ENCODE peak calls at places on chromosomes 12 and 14, in four cellular contexts. K is HEK293T, V is sigmoid colon, X is ELR. D is an unnamed sample.

GRCh38 chr14:73264080-73264895 is 27.0 kb downstream of the PAPLN start:
- DNase-seq in K (no peak), V (no peak), X (no peak), D (no peak)

GRCh38 chr12:8108808-8109398 is 14.5 kb upstream of the CLEC4A start:
- DNase-seq in K (peak; percentile 66), V (peak; percentile 75), X (peak; percentile 80), D (peak; percentile 82)

GRCh38 chr14:74577247-74577947 is 34.6 kb downstream of the LTBP2 start:
- DNase-seq in K (no peak), V (peak; percentile 84), X (no peak), D (no peak)

GRCh38 chr14:105491366-105492006 is 440 bp downstream of the TEDC1 start:
- DNase-seq in K (peak; percentile 95), V (peak; percentile 83), X (peak; percentile 80), D (peak; percentile 90)

GRCh38 chr14:39264558-39264957 is 30.8 kb downstream of the MIA2 start:
- DNase-seq in K (no peak), V (no peak), X (no peak), D (no peak)

GRCh38 chr12:65608319-65608916 is 215.9 kb upstream of the HMGA2 start:
- DNase-seq in K (no peak), V (no peak), X (peak; percentile 84), D (no peak)

GRCh38 chr12:57611116-57611809 is at the start of gene ARHGEF25:
- DNase-seq in K (peak; percentile 91), V (peak; percentile 93), X (peak; percentile 71), D (peak; percentile 83)

GRCh38 chr12:124646385-124647230 is 79.2 kb upstream of the NCOR2 start:
- DNase-seq in K (no peak), V (no peak), X (no peak), D (no peak)

GRCh38 chr12:52254180-52254964 is 20.1 kb upstream of the KRT86 start:
- DNase-seq in K (no peak), V (peak; percentile 26), X (no peak), D (no peak)

GRCh38 chr12:45223868-45224267 is 8.0 kb downstream of the ANO6 start:
- DNase-seq in K (no peak), V (no peak), X (no peak), D (no peak)

GRCh38 chr12:92505373-92506340 is 197.1 kb upstream of the PLEKHG7 start:
- DNase-seq in K (no peak), V (peak; percentile 89), X (no peak), D (peak; percentile 67)

GRCh38 chr14:99158150-99158549 is 113.8 kb downstream of the BCL11B start:
- DNase-seq in K (no peak), V (peak; percentile 10), X (no peak), D (no peak)

GRCh38 chr12:12717586-12718381 is 616 bp downstream of the CDKN1B start:
- DNase-seq in K (no peak), V (peak; percentile 76), X (peak; percentile 53), D (peak; percentile 62)

GRCh38 chr12:130953783-130954543 is at the start of gene ADGRD1:
- DNase-seq in K (no peak), V (peak; percentile 93), X (no peak), D (peak; percentile 59)

GRCh38 chr12:50257226-50258166 is 25.8 kb downstream of the LIMA1 start:
- DNase-seq in K (no peak), V (no peak), X (peak; percentile 75), D (no peak)

GRCh38 chr12:76866726-76867125 is 12.1 kb downstream of the CSRP2 start:
- DNase-seq in K (no peak), V (no peak), X (no peak), D (peak; percentile 36)

GRCh38 chr12:12521923-12522322 is 40.7 kb downstream of the DUSP16 start:
- DNase-seq in K (no peak), V (no peak), X (no peak), D (no peak)

GRCh38 chr12:104415308-104415980 is 41.3 kb upstream of the CHST11 start:
- DNase-seq in K (no peak), V (no peak), X (no peak), D (no peak)

GRCh38 chr14:65492277-65492676 is 79.7 kb downstream of the FUT8 start:
- DNase-seq in K (no peak), V (no peak), X (no peak), D (no peak)

GRCh38 chr12:88308825-88309224 is 166.7 kb downstream of the TMTC3 start:
- DNase-seq in K (no peak), V (no peak), X (peak; percentile 97), D (no peak)

GRCh38 chr12:19095331-19095730 is 34.2 kb upstream of the PLEKHA5 start:
- DNase-seq in K (no peak), V (no peak), X (no peak), D (no peak)

GRCh38 chr14:23631702-23632460 is 4.3 kb upstream of the DHRS2 start:
- DNase-seq in K (peak; percentile 85), V (peak; percentile 84), X (peak; percentile 66), D (peak; percentile 89)

GRCh38 chr12:7162691-7163114 is 26.8 kb upstream of the PEX5 start:
- DNase-seq in K (peak; percentile 43), V (peak; percentile 60), X (peak; percentile 50), D (peak; percentile 30)